ENCODE peak calls at places on chromosomes 12 and 14, in five cellular contexts. One of them, this sample, is unnamed.

GRCh38 chr14:83294941-83295340 is 1761.3 kb upstream of the SEL1L start:
- DNase-seq in AG10803: peak
- DNase-seq in neural crest cell: no peak
- DNase-seq in suprapubic skin: no peak
- DNase-seq in adrenal gland: no peak
- DNase-seq in this sample: no peak

GRCh38 chr12:107564946-107565345 is 120.7 kb upstream of the PWP1 start:
- DNase-seq in AG10803: peak
- DNase-seq in adrenal gland: no peak
- DNase-seq in suprapubic skin: no peak
- DNase-seq in neural crest cell: no peak
- DNase-seq in this sample: no peak

GRCh38 chr12:19971881-19972280 is 396.5 kb upstream of the PDE3A start:
- DNase-seq in suprapubic skin: no peak
- DNase-seq in neural crest cell: no peak
- DNase-seq in adrenal gland: no peak
- DNase-seq in AG10803: no peak
- DNase-seq in this sample: no peak

GRCh38 chr14:69870613-69871012 is 8.6 kb upstream of the SMOC1 start:
- DNase-seq in suprapubic skin: no peak
- DNase-seq in AG10803: no peak
- DNase-seq in adrenal gland: no peak
- DNase-seq in neural crest cell: no peak
- DNase-seq in this sample: no peak

GRCh38 chr12:14399871-14400270 is 34.4 kb downstream of the ATF7IP start:
- DNase-seq in AG10803: peak
- DNase-seq in suprapubic skin: no peak
- DNase-seq in adrenal gland: no peak
- DNase-seq in neural crest cell: no peak
- DNase-seq in this sample: no peak

GRCh38 chr12:104049278-104050257 is at the start of gene GLT8D2:
- DNase-seq in suprapubic skin: peak
- DNase-seq in adrenal gland: peak
- DNase-seq in AG10803: peak
- DNase-seq in neural crest cell: peak
- DNase-seq in this sample: peak

GRCh38 chr12:68428724-68429580 is 96.8 kb upstream of the MDM1 start:
- DNase-seq in neural crest cell: no peak
- DNase-seq in suprapubic skin: no peak
- DNase-seq in AG10803: peak
- DNase-seq in adrenal gland: no peak
- DNase-seq in this sample: no peak

GRCh38 chr12:54936736-54937135 is 47.8 kb downstream of the TESPA1 start:
- DNase-seq in suprapubic skin: no peak
- DNase-seq in AG10803: no peak
- DNase-seq in adrenal gland: no peak
- DNase-seq in neural crest cell: no peak
- DNase-seq in this sample: no peak

GRCh38 chr12:126930234-126930633 is 1336.7 kb upstream of the TMEM132C start:
- DNase-seq in adrenal gland: no peak
- DNase-seq in AG10803: no peak
- DNase-seq in suprapubic skin: no peak
- DNase-seq in neural crest cell: no peak
- DNase-seq in this sample: no peak

GRCh38 chr14:24274101-24274543 is 2.7 kb upstream of the RABGGTA start:
- DNase-seq in suprapubic skin: no peak
- DNase-seq in neural crest cell: no peak
- DNase-seq in adrenal gland: peak
- DNase-seq in AG10803: no peak
- DNase-seq in this sample: no peak

GRCh38 chr12:48795550-48796455 is 6.9 kb upstream of the ADCY6 start:
- DNase-seq in AG10803: peak
- DNase-seq in adrenal gland: peak
- DNase-seq in neural crest cell: peak
- DNase-seq in suprapubic skin: no peak
- DNase-seq in this sample: peak

DNA sequence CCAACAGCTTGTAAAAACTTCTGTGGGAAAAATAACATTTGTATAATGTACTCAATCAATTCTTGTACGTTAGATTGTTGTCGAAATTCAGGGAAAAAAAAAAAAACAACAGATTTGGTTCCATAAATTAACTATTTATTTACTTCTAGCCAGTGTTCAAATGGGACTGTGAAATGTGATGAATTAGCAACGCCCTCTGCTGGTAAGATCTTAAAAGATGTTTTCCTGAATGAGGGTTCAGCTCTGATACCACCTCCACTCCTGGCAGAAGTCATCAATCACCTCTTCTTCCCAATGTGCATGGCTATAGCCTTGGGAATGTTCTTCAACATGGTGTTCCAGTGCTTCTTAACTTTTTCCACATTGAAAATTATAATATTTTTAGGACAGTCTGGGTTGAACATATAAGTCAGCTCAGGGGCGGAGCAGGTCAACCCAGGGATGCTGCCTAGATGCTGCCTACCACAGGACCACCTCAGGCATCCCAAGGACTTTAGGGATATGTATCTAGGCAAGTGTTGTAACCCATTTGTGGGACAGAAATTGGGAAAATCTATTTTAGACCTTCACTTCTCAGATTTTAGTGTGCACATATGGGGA is 170.7 kb downstream of the OTOGL start:
- DNase-seq in AG10803: peak
- DNase-seq in adrenal gland: no peak
- DNase-seq in neural crest cell: peak
- DNase-seq in suprapubic skin: no peak
- DNase-seq in this sample: no peak
- TF ChIP-seq CTCF in AG10803: peak
- TF ChIP-seq CTCF in adrenal gland: peak
- TF ChIP-seq CTCF in neural crest cell: peak
- TF ChIP-seq CTCF in suprapubic skin: peak
- TF ChIP-seq CTCF in this sample: peak

GRCh38 chr12:70788774-70789173 is 131.8 kb downstream of the PTPRR start:
- DNase-seq in adrenal gland: no peak
- DNase-seq in suprapubic skin: no peak
- DNase-seq in neural crest cell: no peak
- DNase-seq in AG10803: no peak
- DNase-seq in this sample: no peak
- TF ChIP-seq CTCF in adrenal gland: no peak
- TF ChIP-seq CTCF in suprapubic skin: no peak
- TF ChIP-seq CTCF in neural crest cell: no peak
- TF ChIP-seq CTCF in AG10803: no peak
- TF ChIP-seq CTCF in this sample: no peak

DNA sequence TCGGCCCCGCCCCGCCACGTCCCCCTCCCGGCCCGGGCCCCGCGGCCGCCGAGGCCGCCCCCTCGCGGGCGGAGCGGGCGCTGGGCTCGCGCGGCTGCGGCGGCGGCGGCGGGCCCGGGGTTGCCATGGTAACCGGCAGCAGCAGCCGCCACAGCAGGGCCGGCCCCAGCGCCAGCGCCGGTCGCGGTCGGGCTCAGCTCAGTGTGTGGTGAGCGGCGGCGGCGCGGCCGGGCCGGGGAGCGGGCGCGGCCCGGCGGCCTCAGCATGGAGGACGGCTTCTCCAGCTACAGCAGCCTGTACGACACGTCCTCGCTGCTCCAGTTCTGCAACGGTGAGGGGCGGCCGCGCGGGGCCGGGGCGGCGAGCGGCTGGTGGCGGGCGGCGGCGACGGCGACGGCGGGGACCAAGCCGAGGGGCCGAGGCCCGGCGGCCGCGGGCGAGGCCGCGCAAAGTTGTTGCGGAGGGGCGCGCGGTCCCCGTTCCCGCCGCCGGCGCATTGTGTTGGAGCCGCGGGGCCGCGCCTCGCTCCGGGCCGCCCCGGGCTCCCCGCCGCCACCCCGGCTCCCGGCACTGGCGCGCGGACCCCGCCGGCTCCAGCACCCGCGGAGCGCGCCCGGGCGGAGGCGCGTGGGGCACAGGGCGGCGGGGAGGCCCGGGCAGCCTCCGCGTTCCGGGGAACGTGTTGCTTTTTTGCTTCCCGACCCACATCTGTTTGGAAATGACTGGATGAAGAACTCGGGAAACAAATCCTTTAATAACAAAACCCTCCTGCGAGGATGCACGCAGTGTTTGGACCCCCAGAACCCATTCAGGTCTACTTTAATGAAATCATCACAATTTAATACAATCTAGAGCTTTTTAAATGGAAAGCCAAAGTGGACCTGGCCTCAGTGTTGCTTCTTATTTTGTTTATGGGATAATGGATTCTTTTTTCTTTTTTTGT is at the start of gene EML1:
- DNase-seq in suprapubic skin: peak
- DNase-seq in neural crest cell: peak
- DNase-seq in AG10803: peak
- DNase-seq in adrenal gland: peak
- DNase-seq in this sample: peak
- TF ChIP-seq CTCF in suprapubic skin: no peak
- TF ChIP-seq CTCF in neural crest cell: no peak
- TF ChIP-seq CTCF in AG10803: no peak
- TF ChIP-seq CTCF in adrenal gland: no peak
- TF ChIP-seq CTCF in this sample: no peak

GRCh38 chr12:56258820-56259183 is 618 bp upstream of the ANKRD52 start:
- DNase-seq in neural crest cell: no peak
- DNase-seq in adrenal gland: no peak
- DNase-seq in suprapubic skin: no peak
- DNase-seq in AG10803: no peak
- DNase-seq in this sample: no peak

GRCh38 chr12:56257071-56257470 is 1.1 kb downstream of the ANKRD52 start:
- DNase-seq in adrenal gland: no peak
- DNase-seq in suprapubic skin: no peak
- DNase-seq in neural crest cell: no peak
- DNase-seq in AG10803: no peak
- DNase-seq in this sample: no peak

GRCh38 chr12:56256326-56256960 is 1.7 kb downstream of the ANKRD52 start:
- DNase-seq in adrenal gland: no peak
- DNase-seq in suprapubic skin: no peak
- DNase-seq in AG10803: peak
- DNase-seq in neural crest cell: no peak
- DNase-seq in this sample: no peak

GRCh38 chr12:56258068-56258819 is at the start of gene ANKRD52:
- DNase-seq in neural crest cell: peak
- DNase-seq in adrenal gland: peak
- DNase-seq in AG10803: peak
- DNase-seq in suprapubic skin: peak
- DNase-seq in this sample: peak

DNA sequence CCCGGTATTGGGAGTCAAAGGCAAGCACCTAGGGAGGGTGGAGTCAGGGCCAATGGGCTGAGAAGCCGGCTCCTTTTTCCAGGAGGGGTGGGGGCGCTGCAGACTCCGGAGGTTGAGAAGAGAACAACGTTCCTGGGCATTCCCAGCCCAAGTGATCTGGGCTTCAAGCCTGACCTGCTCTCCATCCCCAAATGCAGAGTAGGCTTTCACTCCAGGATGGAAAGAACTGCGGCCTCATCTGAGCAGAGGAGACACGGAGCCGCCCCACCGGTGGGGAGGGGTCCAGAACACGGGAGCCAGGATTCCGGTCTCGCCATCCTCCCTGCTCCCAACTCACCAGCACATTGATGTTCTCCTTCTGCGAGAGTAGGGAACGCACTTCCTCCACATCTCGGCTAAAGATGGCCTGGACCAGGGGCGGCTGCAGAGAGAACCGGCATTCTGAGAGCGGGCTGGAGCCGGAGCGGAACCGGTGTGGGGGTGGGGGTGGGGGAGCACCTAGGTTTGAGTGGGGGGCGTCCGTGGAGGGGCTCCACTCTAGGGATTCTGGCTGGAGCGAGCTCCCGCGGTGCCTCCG is 605 bp downstream of the ANKRD52 start:
- DNase-seq in suprapubic skin: no peak
- DNase-seq in adrenal gland: no peak
- DNase-seq in AG10803: no peak
- DNase-seq in neural crest cell: peak
- DNase-seq in this sample: no peak
- TF ChIP-seq CTCF in suprapubic skin: no peak
- TF ChIP-seq CTCF in adrenal gland: no peak
- TF ChIP-seq CTCF in AG10803: peak
- TF ChIP-seq CTCF in neural crest cell: no peak
- TF ChIP-seq CTCF in this sample: no peak

GRCh38 chr14:68755016-68755353 is 37.9 kb downstream of the ZFP36L1 start:
- DNase-seq in neural crest cell: no peak
- DNase-seq in suprapubic skin: no peak
- DNase-seq in adrenal gland: no peak
- DNase-seq in AG10803: no peak
- DNase-seq in this sample: no peak
- TF ChIP-seq CTCF in neural crest cell: no peak
- TF ChIP-seq CTCF in suprapubic skin: no peak
- TF ChIP-seq CTCF in adrenal gland: no peak
- TF ChIP-seq CTCF in AG10803: no peak
- TF ChIP-seq CTCF in this sample: no peak

GRCh38 chr14:50109342-50109741 is 7.0 kb downstream of the VCPKMT start:
- DNase-seq in adrenal gland: no peak
- DNase-seq in AG10803: peak
- DNase-seq in neural crest cell: peak
- DNase-seq in suprapubic skin: no peak
- DNase-seq in this sample: no peak
- TF ChIP-seq CTCF in adrenal gland: no peak
- TF ChIP-seq CTCF in AG10803: peak
- TF ChIP-seq CTCF in neural crest cell: peak
- TF ChIP-seq CTCF in suprapubic skin: no peak
- TF ChIP-seq CTCF in this sample: peak

GRCh38 chr12:67062193-67062592 is 207.0 kb upstream of the CAND1 start:
- DNase-seq in suprapubic skin: no peak
- DNase-seq in AG10803: no peak
- DNase-seq in neural crest cell: no peak
- DNase-seq in adrenal gland: no peak
- DNase-seq in this sample: no peak
- TF ChIP-seq CTCF in suprapubic skin: no peak
- TF ChIP-seq CTCF in AG10803: no peak
- TF ChIP-seq CTCF in neural crest cell: no peak
- TF ChIP-seq CTCF in adrenal gland: no peak
- TF ChIP-seq CTCF in this sample: no peak